ENCODE peak calls at places on chromosomes 2 and 18, in four cellular contexts. One of them, this sample, is unnamed.

GRCh38 chr18:46712406-46712805 is 44.4 kb downstream of the ST8SIA5 start:
- DNase-seq in endothelial cell of umbilical vein: peak; percentile 11
- DNase-seq in HepG2: no peak
- DNase-seq in K562: no peak
- DNase-seq in this sample: no peak

GRCh38 chr2:56713161-56713676 is 529.4 kb downstream of the CCDC85A start:
- DNase-seq in endothelial cell of umbilical vein: no peak
- DNase-seq in HepG2: no peak
- DNase-seq in K562: no peak
- DNase-seq in this sample: no peak

GRCh38 chr2:158967731-158968395 is 577 bp upstream of the TANC1 start:
- DNase-seq in endothelial cell of umbilical vein: peak; percentile 48
- DNase-seq in HepG2: no peak
- DNase-seq in K562: no peak
- DNase-seq in this sample: no peak

GRCh38 chr2:37637122-37637875 is 34.1 kb downstream of the CDC42EP3 start:
- DNase-seq in endothelial cell of umbilical vein: no peak
- DNase-seq in HepG2: no peak
- DNase-seq in K562: no peak
- DNase-seq in this sample: no peak

GRCh38 chr18:76708036-76708726 is 114.2 kb upstream of the ZNF236 start:
- DNase-seq in endothelial cell of umbilical vein: no peak
- DNase-seq in HepG2: no peak
- DNase-seq in K562: no peak
- DNase-seq in this sample: no peak

GRCh38 chr2:206856474-206856873 is 82.8 kb upstream of the CPO start:
- DNase-seq in endothelial cell of umbilical vein: no peak
- DNase-seq in HepG2: no peak
- DNase-seq in K562: no peak
- DNase-seq in this sample: no peak

GRCh38 chr2:42102606-42103450 is 55.0 kb downstream of the PKDCC start:
- DNase-seq in endothelial cell of umbilical vein: no peak
- DNase-seq in HepG2: no peak
- DNase-seq in K562: no peak
- DNase-seq in this sample: peak; percentile 90

GRCh38 chr2:203809084-203809521 is 58.5 kb upstream of the CTLA4 start:
- DNase-seq in endothelial cell of umbilical vein: peak; percentile 57
- DNase-seq in HepG2: no peak
- DNase-seq in K562: no peak
- DNase-seq in this sample: no peak

GRCh38 chr2:235011607-235011928 is 59.8 kb downstream of the SH3BP4 start:
- DNase-seq in endothelial cell of umbilical vein: no peak
- DNase-seq in HepG2: no peak
- DNase-seq in K562: no peak
- DNase-seq in this sample: no peak

GRCh38 chr2:212186166-212186565 is 352.4 kb downstream of the ERBB4 start:
- DNase-seq in endothelial cell of umbilical vein: no peak
- DNase-seq in HepG2: no peak
- DNase-seq in K562: no peak
- DNase-seq in this sample: no peak

GRCh38 chr2:85804583-85804982 is 50.8 kb downstream of the ATOH8 start:
- DNase-seq in endothelial cell of umbilical vein: peak; percentile 25
- DNase-seq in HepG2: no peak
- DNase-seq in K562: peak; percentile 67
- DNase-seq in this sample: no peak

GRCh38 chr2:30213326-30213725 is 18.0 kb upstream of the LBH start:
- DNase-seq in endothelial cell of umbilical vein: no peak
- DNase-seq in HepG2: no peak
- DNase-seq in K562: no peak
- DNase-seq in this sample: no peak

GRCh38 chr2:226351711-226352110 is 447.9 kb downstream of the IRS1 start:
- DNase-seq in endothelial cell of umbilical vein: no peak
- DNase-seq in HepG2: no peak
- DNase-seq in K562: no peak
- DNase-seq in this sample: no peak

GRCh38 chr2:209307161-209308001 is 116.5 kb upstream of the MAP2 start:
- DNase-seq in endothelial cell of umbilical vein: no peak
- DNase-seq in HepG2: no peak
- DNase-seq in K562: no peak
- DNase-seq in this sample: peak; percentile 77

GRCh38 chr2:171726841-171727460 is 39.7 kb downstream of the DYNC1I2 start:
- DNase-seq in endothelial cell of umbilical vein: no peak
- DNase-seq in HepG2: no peak
- DNase-seq in K562: no peak
- DNase-seq in this sample: no peak

GRCh38 chr2:9748586-9748985 is 94.7 kb upstream of the TAF1B start:
- DNase-seq in endothelial cell of umbilical vein: no peak
- DNase-seq in HepG2: no peak
- DNase-seq in K562: no peak
- DNase-seq in this sample: no peak

GRCh38 chr2:31097962-31098361 is 40.3 kb downstream of the GALNT14 start:
- DNase-seq in endothelial cell of umbilical vein: no peak
- DNase-seq in HepG2: no peak
- DNase-seq in K562: no peak
- DNase-seq in this sample: no peak

GRCh38 chr2:49796221-49796705 is 641.9 kb upstream of the FSHR start:
- DNase-seq in endothelial cell of umbilical vein: no peak
- DNase-seq in HepG2: no peak
- DNase-seq in K562: no peak
- DNase-seq in this sample: no peak

GRCh38 chr2:6863792-6864191 is 1.9 kb downstream of the CMPK2 start:
- DNase-seq in endothelial cell of umbilical vein: no peak
- DNase-seq in HepG2: no peak
- DNase-seq in K562: no peak
- DNase-seq in this sample: no peak

GRCh38 chr2:73979021-73979420 is 5.7 kb upstream of the TET3 start:
- DNase-seq in endothelial cell of umbilical vein: no peak
- DNase-seq in HepG2: no peak
- DNase-seq in K562: no peak
- DNase-seq in this sample: no peak

GRCh38 chr18:23725827-23726661 is 36.8 kb downstream of the LAMA3 start:
- DNase-seq in endothelial cell of umbilical vein: no peak
- DNase-seq in HepG2: no peak
- DNase-seq in K562: no peak
- DNase-seq in this sample: no peak

GRCh38 chr2:142980246-142981068 is 103.0 kb downstream of the KYNU start:
- DNase-seq in endothelial cell of umbilical vein: peak; percentile 53
- DNase-seq in HepG2: peak; percentile 49
- DNase-seq in K562: no peak
- DNase-seq in this sample: no peak

GRCh38 chr2:24082787-24083566 is 1.7 kb downstream of the TP53I3 start:
- DNase-seq in endothelial cell of umbilical vein: no peak
- DNase-seq in HepG2: no peak
- DNase-seq in K562: no peak
- DNase-seq in this sample: no peak

GRCh38 chr2:223093436-223093839 is 41.4 kb downstream of the KCNE4 start:
- DNase-seq in endothelial cell of umbilical vein: no peak
- DNase-seq in HepG2: no peak
- DNase-seq in K562: no peak
- DNase-seq in this sample: no peak

GRCh38 chr18:53148056-53148574 is 808.1 kb downstream of the DCC start:
- DNase-seq in endothelial cell of umbilical vein: no peak
- DNase-seq in HepG2: no peak
- DNase-seq in K562: no peak
- DNase-seq in this sample: no peak
- TF ChIP-seq POLR2AphosphoS5 in endothelial cell of umbilical vein: no peak
- TF ChIP-seq POLR2AphosphoS5 in HepG2: no peak
- TF ChIP-seq POLR2AphosphoS5 in K562: no peak
- TF ChIP-seq POLR2AphosphoS5 in this sample: no peak

GRCh38 chr2:43776317-43776716 is 2.5 kb downstream of the DYNC2LI1 start:
- DNase-seq in endothelial cell of umbilical vein: no peak
- DNase-seq in HepG2: no peak
- DNase-seq in K562: no peak
- DNase-seq in this sample: no peak

GRCh38 chr2:43773876-43774613 is at the start of gene DYNC2LI1:
- DNase-seq in endothelial cell of umbilical vein: peak; percentile 95
- DNase-seq in HepG2: peak; percentile 83
- DNase-seq in K562: peak; percentile 86
- DNase-seq in this sample: peak; percentile 53

GRCh38 chr2:43774617-43775016 is 778 bp downstream of the DYNC2LI1 start:
- DNase-seq in endothelial cell of umbilical vein: no peak
- DNase-seq in HepG2: no peak
- DNase-seq in K562: no peak
- DNase-seq in this sample: no peak

GRCh38 chr2:43777306-43777926 is 3.6 kb downstream of the DYNC2LI1 start:
- DNase-seq in endothelial cell of umbilical vein: no peak
- DNase-seq in HepG2: no peak
- DNase-seq in K562: no peak
- DNase-seq in this sample: no peak

DNA sequence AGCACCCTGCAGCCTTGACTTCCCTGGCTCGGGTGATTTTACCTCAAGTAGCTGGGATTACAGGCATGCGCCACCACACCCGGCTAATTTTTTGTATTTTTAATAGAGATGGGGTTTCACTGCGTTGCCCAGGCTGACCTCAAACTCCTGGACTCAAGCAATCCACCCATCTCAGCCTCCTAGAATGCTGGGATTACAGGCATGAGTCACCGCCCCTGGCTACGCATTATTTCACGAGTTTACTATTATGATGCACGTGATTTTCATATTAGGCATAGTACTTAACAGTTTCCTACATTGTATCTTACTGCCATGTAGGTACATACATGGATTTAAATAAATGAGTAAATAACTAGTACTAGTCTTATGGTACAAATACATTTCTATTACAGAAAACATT is 4.4 kb downstream of the DYNC2LI1 start:
- DNase-seq in endothelial cell of umbilical vein: no peak
- DNase-seq in HepG2: no peak
- DNase-seq in K562: no peak
- DNase-seq in this sample: no peak
- TF ChIP-seq JUN in endothelial cell of umbilical vein: no peak
- TF ChIP-seq JUN in HepG2: no peak
- TF ChIP-seq JUN in K562: no peak
- TF ChIP-seq JUN in this sample: no peak

GRCh38 chr2:173965372-173966025 is at the start of gene SP3:
- DNase-seq in endothelial cell of umbilical vein: peak; percentile 98
- DNase-seq in HepG2: peak; percentile 96
- DNase-seq in K562: peak; percentile 99
- DNase-seq in this sample: peak; percentile 96
- TF ChIP-seq POLR2AphosphoS5 in endothelial cell of umbilical vein: peak; percentile 94
- TF ChIP-seq POLR2AphosphoS5 in HepG2: peak; percentile 85
- TF ChIP-seq POLR2AphosphoS5 in K562: peak; percentile 81
- TF ChIP-seq POLR2AphosphoS5 in this sample: no peak

DNA sequence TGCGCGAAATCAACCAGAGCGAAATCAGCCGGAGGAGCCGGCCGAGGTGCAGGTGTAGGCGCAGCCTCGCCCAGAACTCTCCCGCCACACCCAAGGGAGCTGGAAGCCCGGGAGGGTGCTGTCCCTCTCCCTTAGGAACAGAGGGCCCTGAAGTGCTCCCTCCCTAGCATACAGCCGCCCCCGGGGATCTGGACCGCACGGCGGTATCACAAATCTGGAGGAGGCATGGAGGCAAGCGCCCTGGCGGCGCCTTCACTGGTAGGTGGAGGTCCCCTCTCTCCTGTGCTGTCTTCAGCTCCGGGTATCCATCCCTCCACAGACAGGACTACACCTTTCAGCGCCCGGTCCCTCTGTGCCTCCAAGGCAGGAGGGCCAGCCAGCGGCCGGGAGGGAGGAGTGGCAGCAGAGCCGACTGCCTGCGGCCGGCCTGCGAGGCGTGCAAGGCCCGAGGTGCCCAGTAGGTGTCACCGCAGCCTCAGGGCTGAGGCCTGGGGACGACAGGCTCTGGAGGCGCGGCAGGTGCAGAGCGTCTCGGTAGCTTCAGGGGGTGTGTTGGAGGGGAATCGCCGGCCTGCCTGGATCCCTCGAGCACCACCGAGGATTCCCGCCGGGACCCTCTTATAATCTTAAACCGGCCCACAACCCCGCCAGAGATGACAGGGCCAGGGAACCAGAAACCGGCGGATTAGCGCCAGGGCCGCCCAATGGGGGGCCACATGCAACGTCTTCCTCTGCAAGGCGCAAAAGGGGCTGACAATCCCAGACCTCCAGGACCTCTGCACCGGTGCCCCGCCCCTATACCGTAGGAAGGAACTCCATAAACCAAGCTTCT is 2.8 kb downstream of the IHH start:
- DNase-seq in endothelial cell of umbilical vein: peak; percentile 60
- DNase-seq in HepG2: peak; percentile 62
- DNase-seq in K562: peak; percentile 74
- DNase-seq in this sample: peak; percentile 90
- TF ChIP-seq JUN in endothelial cell of umbilical vein: no peak
- TF ChIP-seq JUN in HepG2: no peak
- TF ChIP-seq JUN in K562: no peak
- TF ChIP-seq JUN in this sample: no peak

GRCh38 chr2:83894976-83895375 is 564.1 kb downstream of the SUCLG1 start:
- DNase-seq in endothelial cell of umbilical vein: no peak
- DNase-seq in HepG2: no peak
- DNase-seq in K562: no peak
- DNase-seq in this sample: no peak
- TF ChIP-seq POLR2AphosphoS5 in endothelial cell of umbilical vein: no peak
- TF ChIP-seq POLR2AphosphoS5 in HepG2: no peak
- TF ChIP-seq POLR2AphosphoS5 in K562: no peak
- TF ChIP-seq POLR2AphosphoS5 in this sample: no peak

GRCh38 chr18:62802523-62802922 is 87.2 kb downstream of the PHLPP1 start:
- DNase-seq in endothelial cell of umbilical vein: peak; percentile 18
- DNase-seq in HepG2: no peak
- DNase-seq in K562: no peak
- DNase-seq in this sample: no peak
- TF ChIP-seq JUN in endothelial cell of umbilical vein: no peak
- TF ChIP-seq JUN in HepG2: no peak
- TF ChIP-seq JUN in K562: no peak
- TF ChIP-seq JUN in this sample: no peak

GRCh38 chr2:105391058-105391627 is 7.7 kb downstream of the FHL2 start:
- DNase-seq in endothelial cell of umbilical vein: peak; percentile 22
- DNase-seq in HepG2: peak; percentile 73
- DNase-seq in K562: no peak
- DNase-seq in this sample: no peak
- TF ChIP-seq POLR2AphosphoS5 in endothelial cell of umbilical vein: no peak
- TF ChIP-seq POLR2AphosphoS5 in HepG2: no peak
- TF ChIP-seq POLR2AphosphoS5 in K562: no peak
- TF ChIP-seq POLR2AphosphoS5 in this sample: peak; percentile 52

GRCh38 chr2:181065458-181065857 is 85.1 kb downstream of the UBE2E3 start:
- DNase-seq in endothelial cell of umbilical vein: no peak
- DNase-seq in HepG2: no peak
- DNase-seq in K562: no peak
- DNase-seq in this sample: no peak
- TF ChIP-seq JUN in endothelial cell of umbilical vein: no peak
- TF ChIP-seq JUN in HepG2: no peak
- TF ChIP-seq JUN in K562: no peak
- TF ChIP-seq JUN in this sample: no peak

GRCh38 chr2:192410319-192410718 is 215.6 kb upstream of the TMEFF2 start:
- DNase-seq in endothelial cell of umbilical vein: no peak
- DNase-seq in HepG2: no peak
- DNase-seq in K562: no peak
- DNase-seq in this sample: no peak
- TF ChIP-seq POLR2AphosphoS5 in endothelial cell of umbilical vein: no peak
- TF ChIP-seq POLR2AphosphoS5 in HepG2: no peak
- TF ChIP-seq POLR2AphosphoS5 in K562: no peak
- TF ChIP-seq POLR2AphosphoS5 in this sample: no peak

This sample was measured in H1.